ENCODE peak calls at places on chromosome 21, in four cellular contexts. One of them, this sample, is unnamed.

GRCh38 chr21:20259035-20259867 is 739.0 kb upstream of the NCAM2 start:
- DNase-seq in ACHN: no peak
- DNase-seq in stimulated activated CD4-positive, alpha-beta T cell treated with anti-CD3 and anti-CD28 coated beads, Interleukin-12 subunit alpha, Interleukin-12 subunit beta, amount 100 ng/mL, for 4 hours: no peak
- DNase-seq in HTR-8/SVneo: no peak
- DNase-seq in this sample: no peak

GRCh38 chr21:28636988-28637691 is 355.5 kb downstream of the LTN1 start:
- DNase-seq in ACHN: no peak
- DNase-seq in stimulated activated CD4-positive, alpha-beta T cell treated with anti-CD3 and anti-CD28 coated beads, Interleukin-12 subunit alpha, Interleukin-12 subunit beta, amount 100 ng/mL, for 4 hours: no peak
- DNase-seq in HTR-8/SVneo: peak; percentile 41
- DNase-seq in this sample: peak; percentile 38

GRCh38 chr21:17763286-17764037 is 55.7 kb downstream of the C21orf91 start:
- DNase-seq in ACHN: no peak
- DNase-seq in stimulated activated CD4-positive, alpha-beta T cell treated with anti-CD3 and anti-CD28 coated beads, Interleukin-12 subunit alpha, Interleukin-12 subunit beta, amount 100 ng/mL, for 4 hours: no peak
- DNase-seq in HTR-8/SVneo: no peak
- DNase-seq in this sample: no peak

GRCh38 chr21:34915364-34915834 is 133.7 kb downstream of the RUNX1 start:
- DNase-seq in ACHN: no peak
- DNase-seq in stimulated activated CD4-positive, alpha-beta T cell treated with anti-CD3 and anti-CD28 coated beads, Interleukin-12 subunit alpha, Interleukin-12 subunit beta, amount 100 ng/mL, for 4 hours: no peak
- DNase-seq in HTR-8/SVneo: no peak
- DNase-seq in this sample: no peak

GRCh38 chr21:14479387-14479786 is 66.7 kb downstream of the SAMSN1 start:
- DNase-seq in ACHN: no peak
- DNase-seq in stimulated activated CD4-positive, alpha-beta T cell treated with anti-CD3 and anti-CD28 coated beads, Interleukin-12 subunit alpha, Interleukin-12 subunit beta, amount 100 ng/mL, for 4 hours: no peak
- DNase-seq in HTR-8/SVneo: no peak
- DNase-seq in this sample: no peak

GRCh38 chr21:42343556-42343955 is 7.2 kb downstream of the TFF2 start:
- DNase-seq in ACHN: no peak
- DNase-seq in stimulated activated CD4-positive, alpha-beta T cell treated with anti-CD3 and anti-CD28 coated beads, Interleukin-12 subunit alpha, Interleukin-12 subunit beta, amount 100 ng/mL, for 4 hours: no peak
- DNase-seq in HTR-8/SVneo: no peak
- DNase-seq in this sample: no peak

GRCh38 chr21:27813750-27814149 is 846.9 kb upstream of the ADAMTS5 start:
- DNase-seq in ACHN: no peak
- DNase-seq in stimulated activated CD4-positive, alpha-beta T cell treated with anti-CD3 and anti-CD28 coated beads, Interleukin-12 subunit alpha, Interleukin-12 subunit beta, amount 100 ng/mL, for 4 hours: no peak
- DNase-seq in HTR-8/SVneo: no peak
- DNase-seq in this sample: no peak

GRCh38 chr21:14981246-14981645 is 83.6 kb downstream of the NRIP1 start:
- DNase-seq in ACHN: no peak
- DNase-seq in stimulated activated CD4-positive, alpha-beta T cell treated with anti-CD3 and anti-CD28 coated beads, Interleukin-12 subunit alpha, Interleukin-12 subunit beta, amount 100 ng/mL, for 4 hours: no peak
- DNase-seq in HTR-8/SVneo: no peak
- DNase-seq in this sample: no peak

GRCh38 chr21:28159396-28159795 is 833.3 kb downstream of the LTN1 start:
- DNase-seq in ACHN: no peak
- DNase-seq in stimulated activated CD4-positive, alpha-beta T cell treated with anti-CD3 and anti-CD28 coated beads, Interleukin-12 subunit alpha, Interleukin-12 subunit beta, amount 100 ng/mL, for 4 hours: no peak
- DNase-seq in HTR-8/SVneo: no peak
- DNase-seq in this sample: no peak

GRCh38 chr21:43925096-43925481 is 60.1 kb downstream of the AGPAT3 start:
- DNase-seq in ACHN: no peak
- DNase-seq in stimulated activated CD4-positive, alpha-beta T cell treated with anti-CD3 and anti-CD28 coated beads, Interleukin-12 subunit alpha, Interleukin-12 subunit beta, amount 100 ng/mL, for 4 hours: no peak
- DNase-seq in HTR-8/SVneo: no peak
- DNase-seq in this sample: no peak

GRCh38 chr21:40886931-40887330 is 40.0 kb upstream of the DSCAM start:
- DNase-seq in ACHN: no peak
- DNase-seq in stimulated activated CD4-positive, alpha-beta T cell treated with anti-CD3 and anti-CD28 coated beads, Interleukin-12 subunit alpha, Interleukin-12 subunit beta, amount 100 ng/mL, for 4 hours: no peak
- DNase-seq in HTR-8/SVneo: no peak
- DNase-seq in this sample: no peak

GRCh38 chr21:44998086-44998620 is 58.3 kb downstream of the SLX9 start:
- DNase-seq in ACHN: no peak
- DNase-seq in stimulated activated CD4-positive, alpha-beta T cell treated with anti-CD3 and anti-CD28 coated beads, Interleukin-12 subunit alpha, Interleukin-12 subunit beta, amount 100 ng/mL, for 4 hours: no peak
- DNase-seq in HTR-8/SVneo: no peak
- DNase-seq in this sample: no peak

GRCh38 chr21:45467221-45467779 is 62.3 kb downstream of the COL18A1 start:
- DNase-seq in ACHN: no peak
- DNase-seq in stimulated activated CD4-positive, alpha-beta T cell treated with anti-CD3 and anti-CD28 coated beads, Interleukin-12 subunit alpha, Interleukin-12 subunit beta, amount 100 ng/mL, for 4 hours: no peak
- DNase-seq in HTR-8/SVneo: no peak
- DNase-seq in this sample: no peak

GRCh38 chr21:45942011-45942546 is 39.5 kb upstream of the COL6A1 start:
- DNase-seq in ACHN: no peak
- DNase-seq in stimulated activated CD4-positive, alpha-beta T cell treated with anti-CD3 and anti-CD28 coated beads, Interleukin-12 subunit alpha, Interleukin-12 subunit beta, amount 100 ng/mL, for 4 hours: no peak
- DNase-seq in HTR-8/SVneo: no peak
- DNase-seq in this sample: no peak

GRCh38 chr21:32147041-32147440 is 131.8 kb downstream of the MIS18A start:
- DNase-seq in ACHN: no peak
- DNase-seq in stimulated activated CD4-positive, alpha-beta T cell treated with anti-CD3 and anti-CD28 coated beads, Interleukin-12 subunit alpha, Interleukin-12 subunit beta, amount 100 ng/mL, for 4 hours: no peak
- DNase-seq in HTR-8/SVneo: no peak
- DNase-seq in this sample: no peak

GRCh38 chr21:45450741-45451740 is 46.1 kb downstream of the COL18A1 start:
- DNase-seq in ACHN: no peak
- DNase-seq in stimulated activated CD4-positive, alpha-beta T cell treated with anti-CD3 and anti-CD28 coated beads, Interleukin-12 subunit alpha, Interleukin-12 subunit beta, amount 100 ng/mL, for 4 hours: no peak
- DNase-seq in HTR-8/SVneo: no peak
- DNase-seq in this sample: no peak

GRCh38 chr21:38478782-38479181 is 19.5 kb downstream of the ERG start:
- DNase-seq in ACHN: no peak
- DNase-seq in stimulated activated CD4-positive, alpha-beta T cell treated with anti-CD3 and anti-CD28 coated beads, Interleukin-12 subunit alpha, Interleukin-12 subunit beta, amount 100 ng/mL, for 4 hours: no peak
- DNase-seq in HTR-8/SVneo: peak; percentile 33
- DNase-seq in this sample: peak; percentile 12

GRCh38 chr21:27645285-27645684 is 678.4 kb upstream of the ADAMTS5 start:
- DNase-seq in ACHN: no peak
- DNase-seq in stimulated activated CD4-positive, alpha-beta T cell treated with anti-CD3 and anti-CD28 coated beads, Interleukin-12 subunit alpha, Interleukin-12 subunit beta, amount 100 ng/mL, for 4 hours: no peak
- DNase-seq in HTR-8/SVneo: no peak
- DNase-seq in this sample: no peak

GRCh38 chr21:44911384-44912157 is 9.1 kb downstream of the ITGB2 start:
- DNase-seq in ACHN: peak; percentile 83
- DNase-seq in stimulated activated CD4-positive, alpha-beta T cell treated with anti-CD3 and anti-CD28 coated beads, Interleukin-12 subunit alpha, Interleukin-12 subunit beta, amount 100 ng/mL, for 4 hours: peak; percentile 46
- DNase-seq in HTR-8/SVneo: no peak
- DNase-seq in this sample: peak; percentile 72

GRCh38 chr21:20998456-20998789 is 214 bp downstream of the NCAM2 start:
- DNase-seq in ACHN: no peak
- DNase-seq in stimulated activated CD4-positive, alpha-beta T cell treated with anti-CD3 and anti-CD28 coated beads, Interleukin-12 subunit alpha, Interleukin-12 subunit beta, amount 100 ng/mL, for 4 hours: peak; percentile 0
- DNase-seq in HTR-8/SVneo: peak; percentile 5
- DNase-seq in this sample: no peak

GRCh38 chr21:41856572-41856971 is 22.6 kb downstream of the PRDM15 start:
- DNase-seq in ACHN: no peak
- DNase-seq in stimulated activated CD4-positive, alpha-beta T cell treated with anti-CD3 and anti-CD28 coated beads, Interleukin-12 subunit alpha, Interleukin-12 subunit beta, amount 100 ng/mL, for 4 hours: no peak
- DNase-seq in HTR-8/SVneo: no peak
- DNase-seq in this sample: no peak

GRCh38 chr21:20720623-20721022 is 277.6 kb upstream of the NCAM2 start:
- DNase-seq in ACHN: no peak
- DNase-seq in stimulated activated CD4-positive, alpha-beta T cell treated with anti-CD3 and anti-CD28 coated beads, Interleukin-12 subunit alpha, Interleukin-12 subunit beta, amount 100 ng/mL, for 4 hours: no peak
- DNase-seq in HTR-8/SVneo: peak; percentile 15
- DNase-seq in this sample: no peak

GRCh38 chr21:44887807-44888580 is 14.5 kb upstream of the PTTG1IP start:
- DNase-seq in ACHN: no peak
- DNase-seq in stimulated activated CD4-positive, alpha-beta T cell treated with anti-CD3 and anti-CD28 coated beads, Interleukin-12 subunit alpha, Interleukin-12 subunit beta, amount 100 ng/mL, for 4 hours: no peak
- DNase-seq in HTR-8/SVneo: no peak
- DNase-seq in this sample: no peak

GRCh38 chr21:44317241-44317782 is 17.5 kb downstream of the PFKL start:
- DNase-seq in ACHN: no peak
- DNase-seq in stimulated activated CD4-positive, alpha-beta T cell treated with anti-CD3 and anti-CD28 coated beads, Interleukin-12 subunit alpha, Interleukin-12 subunit beta, amount 100 ng/mL, for 4 hours: no peak
- DNase-seq in HTR-8/SVneo: no peak
- DNase-seq in this sample: no peak

GRCh38 chr21:33993286-33994231 is 78.0 kb upstream of the ATP5PO start:
- DNase-seq in ACHN: no peak
- DNase-seq in stimulated activated CD4-positive, alpha-beta T cell treated with anti-CD3 and anti-CD28 coated beads, Interleukin-12 subunit alpha, Interleukin-12 subunit beta, amount 100 ng/mL, for 4 hours: no peak
- DNase-seq in HTR-8/SVneo: no peak
- DNase-seq in this sample: no peak

GRCh38 chr21:15514073-15514946 is 215.5 kb upstream of the USP25 start:
- DNase-seq in ACHN: no peak
- DNase-seq in stimulated activated CD4-positive, alpha-beta T cell treated with anti-CD3 and anti-CD28 coated beads, Interleukin-12 subunit alpha, Interleukin-12 subunit beta, amount 100 ng/mL, for 4 hours: peak; percentile 38
- DNase-seq in HTR-8/SVneo: no peak
- DNase-seq in this sample: peak; percentile 44

GRCh38 chr21:42518216-42518615 is 4.6 kb downstream of the SLC37A1 start:
- DNase-seq in ACHN: peak; percentile 87
- DNase-seq in stimulated activated CD4-positive, alpha-beta T cell treated with anti-CD3 and anti-CD28 coated beads, Interleukin-12 subunit alpha, Interleukin-12 subunit beta, amount 100 ng/mL, for 4 hours: no peak
- DNase-seq in HTR-8/SVneo: peak; percentile 70
- DNase-seq in this sample: no peak

GRCh38 chr21:23067672-23068071 is 2069.5 kb downstream of the NCAM2 start:
- DNase-seq in ACHN: no peak
- DNase-seq in stimulated activated CD4-positive, alpha-beta T cell treated with anti-CD3 and anti-CD28 coated beads, Interleukin-12 subunit alpha, Interleukin-12 subunit beta, amount 100 ng/mL, for 4 hours: no peak
- DNase-seq in HTR-8/SVneo: no peak
- DNase-seq in this sample: no peak

GRCh38 chr21:41168391-41169257 is 664 bp downstream of the BACE2 start:
- DNase-seq in ACHN: peak; percentile 62
- DNase-seq in stimulated activated CD4-positive, alpha-beta T cell treated with anti-CD3 and anti-CD28 coated beads, Interleukin-12 subunit alpha, Interleukin-12 subunit beta, amount 100 ng/mL, for 4 hours: no peak
- DNase-seq in HTR-8/SVneo: no peak
- DNase-seq in this sample: peak; percentile 2

GRCh38 chr21:43893536-43894205 is 28.6 kb downstream of the AGPAT3 start:
- DNase-seq in ACHN: no peak
- DNase-seq in stimulated activated CD4-positive, alpha-beta T cell treated with anti-CD3 and anti-CD28 coated beads, Interleukin-12 subunit alpha, Interleukin-12 subunit beta, amount 100 ng/mL, for 4 hours: no peak
- DNase-seq in HTR-8/SVneo: no peak
- DNase-seq in this sample: peak; percentile 45